ENCODE peak calls at places on chromosomes 4 and X, in nine cellular contexts. Y is suprapubic skin, F is tibial artery, K is heart right ventricle, A is mammary epithelial cell, I is ovary, J is prostate gland, O is astrocyte, D is uterus. B is an unnamed sample. For H3K4me1, the result is how much of the 10 kb centered on the place peaks cover.

GRCh38 chr4:105622269-105622668 is 69.8 kb downstream of the ARHGEF38 start:
- DNase-seq in F (no peak), K (no peak), A (no peak), Y (no peak), D (no peak), O (no peak), J (no peak), I (no peak), B (no peak)

GRCh38 chr4:154390324-154390723 is 101.3 kb downstream of the DCHS2 start:
- DNase-seq in Y (no peak), I (no peak), F (no peak), K (no peak), J (no peak), A (peak), D (no peak), O (no peak), B (no peak)

GRCh38 chrX:15436220-15436619 is 52.0 kb upstream of the VEGFD start:
- DNase-seq in F (no peak), J (no peak), O (no peak), K (no peak), Y (no peak), D (no peak), A (no peak), I (no peak), B (no peak)

GRCh38 chr4:30912098-30912719 is 192.0 kb downstream of the PCDH7 start:
- DNase-seq in D (no peak), I (no peak), Y (no peak), K (no peak), O (peak), A (no peak), J (no peak), F (no peak), B (no peak)

GRCh38 chr4:101205878-101206277 is 141.4 kb downstream of the PPP3CA start:
- DNase-seq in K (no peak), F (no peak), D (no peak), O (peak), J (no peak), I (no peak), Y (no peak), A (peak), B (peak)

GRCh38 chr4:2799971-2800690 is 7.2 kb downstream of the SH3BP2 start:
- DNase-seq in F (peak), Y (peak), A (no peak), D (no peak), K (peak), I (peak), O (no peak), J (no peak), B (no peak)

GRCh38 chr4:7630559-7631287 is 196.0 kb upstream of the PSAPL1 start:
- DNase-seq in K (peak), Y (no peak), A (peak), D (peak), J (peak), O (peak), F (peak), I (peak), B (no peak)

GRCh38 chr4:160110891-160111290 is 1008.0 kb downstream of the RAPGEF2 start:
- DNase-seq in Y (no peak), A (no peak), I (no peak), F (no peak), J (no peak), O (no peak), D (no peak), K (no peak), B (no peak)

GRCh38 chrX:153953342-153953830 is 8.9 kb upstream of the RENBP start:
- DNase-seq in I (peak), F (peak), J (peak), O (peak), Y (no peak), A (peak), D (peak), K (peak), B (peak)

GRCh38 chrX:150663061-150663460 is 30.1 kb upstream of the MTMR1 start:
- DNase-seq in Y (no peak), K (no peak), O (no peak), J (no peak), D (no peak), I (no peak), A (no peak), F (no peak), B (no peak)

GRCh38 chrX:38965883-38966282 is 164.6 kb downstream of the MID1IP1 start:
- DNase-seq in D (no peak), J (no peak), F (no peak), K (no peak), Y (no peak), I (no peak), O (no peak), A (no peak), B (no peak)

GRCh38 chr4:152689615-152690501 is 10.1 kb upstream of the TMEM154 start:
- DNase-seq in A (no peak), I (no peak), O (peak), F (no peak), J (no peak), K (no peak), D (no peak), Y (no peak), B (no peak)

GRCh38 chr4:188573104-188573503 is 433.9 kb downstream of the TRIML1 start:
- DNase-seq in D (no peak), Y (no peak), J (no peak), F (no peak), I (no peak), K (no peak), O (no peak), A (no peak), B (no peak)

DNA sequence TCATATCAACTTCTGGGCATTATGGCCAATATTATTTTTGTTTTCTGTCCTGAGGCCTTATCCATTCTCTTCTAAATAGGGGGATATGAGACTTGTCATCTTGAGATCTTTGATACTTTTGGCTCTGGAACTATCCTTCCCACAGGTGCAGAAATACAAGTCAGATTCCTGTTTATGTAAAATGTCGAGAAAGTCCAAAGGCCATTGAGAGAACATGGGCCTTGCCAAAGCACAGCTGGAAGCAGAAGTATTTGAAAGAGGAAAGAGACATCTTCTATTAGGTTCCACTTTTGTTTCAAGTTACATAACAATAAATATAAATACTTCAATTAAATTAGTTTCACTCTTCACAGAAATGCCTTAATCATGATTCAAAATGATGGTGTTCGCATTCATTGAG is 20.8 kb upstream of the PRSS48 start:
- DNase-seq in Y (no peak), F (no peak), K (no peak), I (no peak), D (no peak), J (no peak), O (no peak), A (no peak), B (no peak)
- H3K27ac ChIP-seq in Y (no peak), F (no peak), K (no peak), I (no peak), D (no peak), J (no peak), O (no peak), A (no peak), B (no peak)

DNA sequence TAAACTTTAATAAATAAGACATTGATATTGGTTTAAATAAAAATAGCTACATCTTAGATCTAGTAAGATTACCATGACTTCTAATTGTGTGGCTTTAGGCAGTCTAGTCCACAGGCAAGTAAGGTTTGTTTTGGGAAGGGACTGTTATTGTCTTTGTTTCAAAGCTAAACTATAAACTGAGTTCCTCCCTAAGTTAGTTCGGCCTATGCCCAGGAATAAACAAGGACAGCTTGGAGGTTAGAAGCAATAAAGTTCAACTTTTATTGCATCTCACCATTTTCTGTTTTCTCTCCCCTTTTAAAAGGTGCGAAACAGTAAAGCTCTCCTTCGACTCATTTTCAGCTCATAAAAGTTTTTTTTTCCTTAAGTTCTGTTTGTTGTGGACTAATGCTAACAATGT is 70.4 kb upstream of the S100G start:
- DNase-seq in O (no peak), D (no peak), F (no peak), Y (no peak), K (no peak), I (no peak), A (no peak), J (no peak), B (no peak)
- H3K4me3 ChIP-seq in O (no peak), D (no peak), F (no peak), Y (no peak), K (no peak), I (no peak), A (no peak), J (no peak), B (no peak)

GRCh38 chr4:15653430-15653829 is 1.7 kb downstream of the FBXL5 start:
- DNase-seq in A (no peak), D (no peak), I (no peak), F (no peak), O (no peak), J (no peak), Y (no peak), K (no peak), B (no peak)

GRCh38 chr4:15652191-15652590 is 3.0 kb downstream of the FBXL5 start:
- DNase-seq in D (no peak), A (no peak), I (no peak), K (no peak), F (no peak), Y (no peak), J (no peak), O (peak), B (no peak)

GRCh38 chr4:15651682-15652081 is 3.5 kb downstream of the FBXL5 start:
- DNase-seq in I (no peak), J (no peak), O (no peak), A (no peak), F (no peak), D (no peak), K (no peak), Y (no peak), B (no peak)

GRCh38 chr4:15648600-15648999 is 6.6 kb downstream of the FBXL5 start:
- DNase-seq in A (no peak), F (no peak), I (no peak), K (no peak), O (no peak), D (no peak), Y (no peak), J (no peak), B (no peak)

GRCh38 chr4:15649914-15650545 is 5.1 kb downstream of the FBXL5 start:
- DNase-seq in O (peak), K (no peak), D (no peak), I (no peak), Y (no peak), A (peak), J (peak), F (no peak), B (peak)
- H3K4me1 ChIP-seq in O (under half), K (half or more), D (under half), I (under half), Y (half or more), A (under half), J (under half), F (half or more), B (under half)

GRCh38 chrX:71953946-71954345 is 43.3 kb downstream of the NHSL2 start:
- DNase-seq in A (no peak), I (no peak), D (no peak), J (no peak), Y (no peak), O (no peak), K (no peak), F (no peak), B (no peak)

GRCh38 chrX:71954458-71954857 is 43.8 kb downstream of the NHSL2 start:
- DNase-seq in Y (no peak), A (no peak), D (no peak), J (no peak), O (no peak), K (no peak), F (no peak), I (no peak), B (no peak)

GRCh38 chrX:71955530-71956120 is 45.0 kb downstream of the NHSL2 start:
- DNase-seq in I (no peak), Y (no peak), A (no peak), O (no peak), K (peak), J (no peak), D (no peak), F (no peak), B (no peak)

GRCh38 chrX:71953391-71953790 is 42.7 kb downstream of the NHSL2 start:
- DNase-seq in A (no peak), Y (no peak), K (no peak), F (no peak), J (no peak), I (no peak), D (no peak), O (no peak), B (no peak)

GRCh38 chrX:71958281-71958675 is 47.6 kb downstream of the NHSL2 start:
- DNase-seq in Y (no peak), A (no peak), I (no peak), O (no peak), F (no peak), J (no peak), D (no peak), K (no peak), B (no peak)
- H3K27ac ChIP-seq in Y (no peak), A (no peak), I (no peak), O (no peak), F (no peak), J (no peak), D (no peak), K (no peak), B (no peak)

GRCh38 chr4:169202143-169202699 is 68.5 kb downstream of the SH3RF1 start:
- DNase-seq in O (no peak), Y (no peak), F (no peak), K (no peak), J (no peak), I (no peak), D (no peak), A (no peak), B (no peak)
- H3K4me3 ChIP-seq in O (no peak), Y (no peak), F (no peak), K (no peak), J (no peak), I (no peak), D (no peak), A (no peak), B (no peak)

GRCh38 chr4:15778742-15779231 is 659 bp downstream of the CD38 start:
- DNase-seq in D (peak), O (peak), A (no peak), I (peak), K (peak), Y (no peak), J (peak), F (no peak), B (peak)

GRCh38 chr4:15781427-15782095 is 3.4 kb downstream of the CD38 start:
- DNase-seq in A (peak), F (no peak), J (no peak), K (no peak), Y (no peak), I (no peak), D (no peak), O (no peak), B (no peak)

GRCh38 chr4:15779336-15779735 is 1.2 kb downstream of the CD38 start:
- DNase-seq in A (peak), J (peak), O (peak), I (peak), D (peak), F (peak), K (peak), Y (no peak), B (no peak)

GRCh38 chr4:15778191-15778741 is at the start of gene CD38:
- DNase-seq in K (peak), A (no peak), F (peak), I (no peak), O (no peak), Y (no peak), J (peak), D (no peak), B (peak)

GRCh38 chr4:15779789-15780188 is 1.7 kb downstream of the CD38 start:
- DNase-seq in K (no peak), J (no peak), F (no peak), I (no peak), O (no peak), D (no peak), A (peak), Y (no peak), B (no peak)
- H3K4me1 ChIP-seq in K (under half), J (under half), F (under half), I (under half), O (under half), D (under half), A (under half), Y (under half), B (under half)

GRCh38 chr4:24328300-24328699 is 256.1 kb downstream of the DHX15 start:
- DNase-seq in F (no peak), D (no peak), I (no peak), Y (no peak), O (no peak), A (no peak), J (no peak), K (no peak), B (no peak)
- H3K27ac ChIP-seq in F (no peak), D (no peak), I (no peak), Y (no peak), O (no peak), A (no peak), J (no peak), K (no peak), B (no peak)

GRCh38 chr4:65063601-65064000 is 606.7 kb downstream of the EPHA5 start:
- DNase-seq in A (no peak), D (no peak), I (no peak), J (no peak), K (no peak), O (no peak), F (no peak), Y (no peak), B (no peak)
- H3K4me3 ChIP-seq in A (no peak), D (no peak), I (no peak), J (no peak), K (no peak), O (no peak), F (no peak), Y (no peak), B (no peak)

B was measured in naive thymus-derived CD4-positive, alpha-beta T cell.